ENCODE peak calls at places on chromosomes 4 and X, in seven cellular contexts. Z, G, I, Q, J, F and E are unnamed samples.

GRCh38 chr4:119025916-119026661 is 109.5 kb upstream of the MYOZ2 start:
- DNase-seq in Z (peak), G (no peak), I (no peak), Q (no peak), J (no peak), F (peak), E (no peak)

GRCh38 chr4:184283659-184284335 is 66.1 kb upstream of the ENPP6 start:
- DNase-seq in Z (no peak), G (no peak), I (no peak), Q (no peak), J (no peak), F (no peak), E (no peak)

GRCh38 chrX:123339201-123339905 is 155.3 kb downstream of the GRIA3 start:
- DNase-seq in Z (peak), G (no peak), I (no peak), Q (no peak), J (no peak), F (peak), E (no peak)

GRCh38 chrX:72268601-72269365 is 8.3 kb downstream of the RPS4X start:
- DNase-seq in Z (peak), G (no peak), I (no peak), Q (no peak), J (no peak), F (no peak), E (no peak)

GRCh38 chr4:139844459-139845036 is 178.9 kb downstream of the MGST2 start:
- DNase-seq in Z (no peak), G (no peak), I (no peak), Q (no peak), J (no peak), F (no peak), E (no peak)

GRCh38 chr4:189940178-189941004 is at the start of gene FRG1:
- DNase-seq in Z (peak), G (peak), I (no peak), Q (no peak), J (peak), F (peak), E (peak)

GRCh38 chrX:1449581-1450149 is 3.0 kb downstream of the ASMTL start:
- DNase-seq in Z (no peak), G (no peak), I (no peak), Q (no peak), J (no peak), F (no peak), E (no peak)

GRCh38 chrX:137072396-137072795 is 38.6 kb upstream of the GPR101 start:
- DNase-seq in Z (no peak), G (no peak), I (no peak), Q (no peak), J (no peak), F (no peak), E (no peak)

GRCh38 chr4:27629532-27630225 is 769.0 kb downstream of the STIM2 start:
- DNase-seq in Z (no peak), G (no peak), I (no peak), Q (no peak), J (no peak), F (no peak), E (no peak)